ENCODE peak calls at places on chromosomes 16 and 17, in nine cellular contexts. L is foreskin fibroblast, Z is A549, H is neural crest cell, F is AG04450, W is body of pancreas, B is cardiac fibroblast, S is tibial nerve, J is BE2C. D is an unnamed sample.

GRCh38 chr17:82244413-82245140 is 15.7 kb downstream of the SLC16A3 start:
- DNase-seq in H (no peak), L (peak), F (no peak), W (no peak), J (peak), S (no peak), B (peak), Z (no peak), D (no peak)

GRCh38 chr16:54106078-54106477 is 180.5 kb downstream of the IRX3 start:
- DNase-seq in S (no peak), F (no peak), L (no peak), Z (no peak), B (no peak), W (no peak), J (no peak), H (no peak), D (no peak)

GRCh38 chr17:77328823-77329740 is 188.3 kb downstream of the SEC14L1 start:
- DNase-seq in Z (no peak), H (no peak), S (peak), F (no peak), W (no peak), L (no peak), B (no peak), J (no peak), D (no peak)

GRCh38 chr16:55392701-55393100 is 68.7 kb downstream of the IRX6 start:
- DNase-seq in W (no peak), B (no peak), S (no peak), L (peak), J (no peak), Z (no peak), F (no peak), H (no peak), D (no peak)

GRCh38 chr17:31386542-31387075 is 4.9 kb upstream of the RAB11FIP4 start:
- DNase-seq in F (no peak), B (no peak), W (no peak), S (no peak), L (peak), J (no peak), H (no peak), Z (no peak), D (no peak)

GRCh38 chr17:81251091-81251942 is 12.2 kb downstream of the NDUFAF8 start:
- DNase-seq in H (no peak), F (no peak), B (no peak), J (peak), L (no peak), W (no peak), S (no peak), Z (no peak), D (no peak)

GRCh38 chr17:80855968-80856862 is 135.4 kb upstream of the CHMP6 start:
- DNase-seq in F (peak), Z (peak), B (peak), J (peak), S (no peak), L (peak), H (no peak), W (no peak), D (no peak)

GRCh38 chr16:57041182-57042156 is 50.9 kb upstream of the CPNE2 start:
- DNase-seq in H (no peak), W (peak), J (no peak), Z (no peak), B (no peak), S (no peak), F (no peak), L (no peak), D (no peak)

GRCh38 chr16:66924527-66925321 is 611 bp downstream of the RRAD start:
- DNase-seq in J (peak), Z (peak), S (no peak), B (no peak), W (peak), F (no peak), H (peak), L (peak), D (peak)

GRCh38 chr16:85306071-85306792 is 194.0 kb upstream of the CIBAR2 start:
- DNase-seq in L (peak), W (peak), Z (no peak), S (peak), H (no peak), J (no peak), F (peak), B (peak), D (peak)

GRCh38 chr17:30443721-30444120 is 33.5 kb upstream of the GOSR1 start:
- DNase-seq in Z (no peak), J (no peak), W (no peak), L (no peak), B (no peak), S (no peak), F (no peak), H (no peak), D (no peak)

GRCh38 chr17:22090263-22090935 is 398.1 kb downstream of the KCNJ18 start:
- DNase-seq in W (no peak), J (no peak), Z (no peak), H (no peak), S (no peak), L (no peak), B (no peak), F (no peak), D (no peak)

GRCh38 chr16:16067127-16067526 is 117.7 kb downstream of the ABCC1 start:
- DNase-seq in L (peak), W (peak), B (no peak), H (no peak), Z (no peak), J (no peak), S (no peak), F (no peak), D (peak)

GRCh38 chr17:80452173-80452915 is 24.1 kb downstream of the NPTX1 start:
- DNase-seq in S (no peak), B (no peak), Z (no peak), W (no peak), F (no peak), H (no peak), J (no peak), L (peak), D (no peak)

GRCh38 chr16:30533146-30533522 is 1.5 kb downstream of the ZNF747 start:
- DNase-seq in J (no peak), Z (no peak), S (no peak), B (no peak), L (no peak), W (peak), H (no peak), F (no peak), D (no peak)

GRCh38 chr17:15973016-15973415 is 26.5 kb downstream of the ZSWIM7 start:
- DNase-seq in Z (no peak), J (no peak), S (no peak), F (no peak), H (no peak), B (no peak), L (no peak), W (no peak), D (no peak)

GRCh38 chr16:86074651-86075487 is 175.9 kb downstream of the IRF8 start:
- DNase-seq in L (no peak), H (peak), F (no peak), J (no peak), B (peak), Z (no peak), S (no peak), W (no peak), D (peak)

GRCh38 chr17:47732399-47733046 is 513 bp upstream of the TBX21 start:
- DNase-seq in B (no peak), Z (no peak), H (no peak), F (no peak), J (no peak), L (no peak), W (no peak), S (no peak), D (no peak)

GRCh38 chr17:78568494-78569115 is 8.6 kb downstream of the DNAH17 start:
- DNase-seq in W (no peak), F (no peak), L (peak), J (no peak), H (no peak), Z (no peak), S (no peak), B (peak), D (no peak)

GRCh38 chr16:87619360-87620200 is 17.3 kb downstream of the JPH3 start:
- DNase-seq in S (no peak), Z (no peak), B (no peak), W (no peak), L (no peak), J (no peak), H (no peak), F (no peak), D (no peak)

GRCh38 chr17:9817086-9817485 is 4.8 kb downstream of the GSG1L2 start:
- DNase-seq in Z (no peak), J (no peak), H (peak), L (no peak), F (no peak), W (peak), B (peak), S (no peak), D (peak)

GRCh38 chr17:7825206-7825980 is 8.6 kb upstream of the KDM6B start:
- DNase-seq in S (no peak), Z (peak), H (no peak), F (no peak), W (no peak), B (peak), J (peak), L (peak), D (no peak)

GRCh38 chr17:35596530-35597233 is 9.6 kb downstream of the AP2B1 start:
- DNase-seq in L (no peak), W (no peak), J (no peak), S (no peak), Z (no peak), H (no peak), B (no peak), F (no peak), D (peak)

GRCh38 chr16:83040174-83040573 is 413.4 kb downstream of the CDH13 start:
- DNase-seq in H (no peak), J (no peak), B (no peak), L (no peak), F (peak), Z (no peak), S (no peak), W (no peak), D (no peak)

GRCh38 chr16:85626191-85626951 is 13.2 kb downstream of the GSE1 start:
- DNase-seq in S (no peak), Z (no peak), W (peak), J (peak), H (no peak), L (no peak), B (no peak), F (no peak), D (peak)

GRCh38 chr16:88295526-88296436 is 87.0 kb upstream of the ZNF469 start:
- DNase-seq in S (no peak), H (no peak), J (peak), F (no peak), B (no peak), W (no peak), L (no peak), Z (no peak), D (no peak)

DNA sequence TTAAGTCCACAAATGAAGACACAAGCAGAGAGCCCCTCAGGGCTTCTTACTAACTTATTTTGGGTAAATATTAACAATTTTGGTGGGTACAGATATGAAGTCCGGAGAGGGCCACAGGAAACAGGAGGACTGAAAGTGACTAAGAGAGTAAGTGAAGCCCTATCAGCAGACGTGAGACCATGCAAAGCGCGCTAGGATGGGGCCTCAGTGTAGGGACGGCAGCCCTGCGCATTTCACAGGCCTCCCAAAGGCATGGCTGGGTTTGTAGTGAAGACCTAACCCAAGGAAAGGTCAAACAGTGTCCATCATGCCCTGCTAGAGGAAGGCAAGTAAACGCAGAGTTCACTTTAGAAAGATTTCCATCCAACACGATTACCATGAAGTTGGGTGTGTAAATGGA is 60.0 kb upstream of the SREBF1 start:
- DNase-seq in L (no peak), W (no peak), J (no peak), B (no peak), S (no peak), F (no peak), H (no peak), Z (no peak), D (no peak)
- TF ChIP-seq CTCF in L (no peak), W (no peak), J (no peak), B (no peak), S (no peak), F (no peak), H (no peak), Z (no peak), D (no peak)

GRCh38 chr16:2150418-2151187 is 2.2 kb downstream of the RAB26 start:
- DNase-seq in Z (peak), W (peak), L (peak), B (peak), S (no peak), J (peak), F (no peak), H (no peak), D (no peak)
- TF ChIP-seq CTCF in Z (no peak), W (no peak), L (no peak), B (no peak), S (no peak), J (peak), F (no peak), H (no peak), D (no peak)

GRCh38 chr16:63457869-63458268 is 1421.6 kb upstream of the CDH8 start:
- DNase-seq in H (no peak), F (no peak), L (no peak), W (no peak), J (no peak), B (no peak), Z (no peak), S (no peak), D (no peak)

GRCh38 chr16:63458842-63459241 is 1422.6 kb upstream of the CDH8 start:
- DNase-seq in F (no peak), B (no peak), W (no peak), H (no peak), L (no peak), S (no peak), Z (no peak), J (no peak), D (no peak)

DNA sequence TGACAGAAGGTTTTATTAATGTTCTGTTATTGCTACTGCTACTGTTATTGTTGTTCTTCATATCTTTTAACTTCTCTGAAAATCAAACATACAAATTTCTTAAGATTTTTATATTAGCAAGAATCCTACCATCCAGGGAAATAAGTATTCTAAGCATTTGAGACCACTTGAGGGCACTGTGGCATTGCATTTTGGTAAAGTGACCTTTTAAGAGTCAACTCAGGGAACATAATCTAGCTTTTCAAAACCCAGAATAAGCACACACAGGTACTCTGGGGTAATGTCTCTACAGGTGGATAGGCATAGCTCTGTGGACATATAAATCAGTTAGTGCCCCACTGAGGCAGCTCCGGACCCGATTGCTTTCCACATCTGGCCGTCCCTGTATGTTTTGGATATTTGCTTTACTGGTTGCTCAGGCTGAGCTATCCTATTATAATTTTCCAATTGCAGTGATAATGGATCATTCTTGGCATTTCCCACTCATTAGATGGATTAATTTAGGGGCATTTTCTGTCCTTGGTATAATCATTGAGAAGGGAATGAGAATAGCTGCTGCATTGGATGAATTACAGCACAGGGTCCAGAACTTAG is 1425.1 kb upstream of the CDH8 start:
- DNase-seq in F (no peak), B (peak), W (peak), H (peak), S (no peak), L (peak), Z (no peak), J (peak), D (peak)
- TF ChIP-seq CTCF in F (peak), B (peak), W (no peak), H (peak), S (peak), L (peak), Z (peak), J (peak), D (peak)

DNA sequence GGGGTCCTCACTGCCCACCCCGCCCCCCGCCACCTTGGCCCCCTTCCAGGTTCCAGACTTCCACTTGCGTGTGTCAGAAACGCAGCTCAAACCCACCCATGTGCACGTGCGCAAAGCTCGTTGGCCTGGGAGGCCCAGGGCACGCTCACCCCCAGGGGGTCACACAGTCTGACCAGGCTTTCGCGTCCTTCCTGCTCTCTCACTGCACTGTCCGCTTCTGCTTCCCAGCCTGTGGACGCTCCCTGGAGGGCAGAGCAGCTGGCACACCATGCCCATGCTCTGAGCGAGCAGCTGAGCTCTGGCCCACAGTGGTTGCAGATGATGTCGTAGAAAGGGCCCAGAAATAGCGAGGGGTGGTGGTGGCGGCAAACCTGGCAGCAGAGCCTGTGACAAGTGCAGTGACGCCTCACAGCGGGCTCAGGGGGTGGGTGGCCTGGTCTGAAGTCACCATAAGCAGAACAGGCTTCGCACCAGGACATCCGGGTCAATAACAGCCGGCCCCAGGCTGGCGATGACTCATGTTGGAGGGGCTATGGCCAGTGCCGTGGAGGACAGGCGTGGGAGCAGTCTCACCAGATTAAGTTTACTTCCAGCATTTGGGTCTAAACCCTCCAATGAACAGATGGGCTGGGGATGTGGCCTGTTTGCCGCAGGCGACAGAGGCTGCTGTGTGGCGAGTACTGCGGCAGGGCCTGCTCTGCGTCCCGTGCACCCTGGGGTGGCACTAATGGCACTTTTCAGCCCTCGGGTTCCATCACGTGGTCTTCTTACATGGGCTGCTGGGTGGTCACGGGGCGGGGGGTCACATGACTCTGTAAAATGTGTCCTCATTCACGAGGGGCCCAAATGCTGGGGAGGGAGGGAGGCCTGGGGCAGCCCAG is 49.0 kb downstream of the NT5M start:
- DNase-seq in W (no peak), B (peak), J (peak), H (no peak), S (no peak), F (no peak), L (peak), Z (no peak), D (no peak)
- TF ChIP-seq CTCF in W (no peak), B (no peak), J (no peak), H (no peak), S (no peak), F (no peak), L (no peak), Z (no peak), D (no peak)

DNA sequence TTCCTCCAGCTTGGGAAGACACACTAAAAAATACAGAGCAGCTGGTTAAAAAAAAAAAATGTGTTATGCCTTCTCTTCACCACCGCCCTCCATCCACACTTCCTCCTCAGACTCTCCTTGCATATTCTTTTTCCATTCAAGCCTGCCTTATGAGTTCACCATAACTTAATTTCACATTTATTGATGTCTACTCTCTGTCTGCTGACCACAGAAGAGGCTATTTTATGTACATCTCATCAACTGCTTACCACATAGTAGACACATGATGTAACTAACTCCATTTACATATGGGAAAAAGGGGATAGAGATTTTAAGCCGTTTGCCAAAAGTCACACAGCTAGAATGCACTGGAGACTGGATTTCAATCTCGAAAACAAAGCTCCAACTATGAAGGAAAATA is 409.8 kb downstream of the CDH11 start:
- DNase-seq in L (no peak), B (no peak), J (no peak), F (no peak), H (no peak), S (no peak), W (no peak), Z (no peak), D (no peak)
- TF ChIP-seq CTCF in L (no peak), B (no peak), J (no peak), F (no peak), H (no peak), S (no peak), W (no peak), Z (no peak), D (no peak)

GRCh38 chr16:4271176-4272113 is 1.4 kb downstream of the TFAP4 start:
- DNase-seq in J (peak), F (peak), W (peak), S (peak), L (peak), Z (peak), H (peak), B (peak), D (peak)

GRCh38 chr16:4275861-4276260 is 3.0 kb upstream of the TFAP4 start:
- DNase-seq in S (no peak), Z (no peak), W (no peak), L (no peak), H (no peak), J (no peak), B (no peak), F (no peak), D (no peak)

GRCh38 chr16:4272114-4272954 is 489 bp downstream of the TFAP4 start:
- DNase-seq in F (no peak), S (no peak), B (peak), H (peak), J (no peak), W (peak), L (peak), Z (peak), D (peak)

GRCh38 chr16:4270595-4270994 is 2.2 kb downstream of the TFAP4 start:
- DNase-seq in J (no peak), H (no peak), B (no peak), W (no peak), Z (no peak), S (no peak), F (no peak), L (no peak), D (no peak)

DNA sequence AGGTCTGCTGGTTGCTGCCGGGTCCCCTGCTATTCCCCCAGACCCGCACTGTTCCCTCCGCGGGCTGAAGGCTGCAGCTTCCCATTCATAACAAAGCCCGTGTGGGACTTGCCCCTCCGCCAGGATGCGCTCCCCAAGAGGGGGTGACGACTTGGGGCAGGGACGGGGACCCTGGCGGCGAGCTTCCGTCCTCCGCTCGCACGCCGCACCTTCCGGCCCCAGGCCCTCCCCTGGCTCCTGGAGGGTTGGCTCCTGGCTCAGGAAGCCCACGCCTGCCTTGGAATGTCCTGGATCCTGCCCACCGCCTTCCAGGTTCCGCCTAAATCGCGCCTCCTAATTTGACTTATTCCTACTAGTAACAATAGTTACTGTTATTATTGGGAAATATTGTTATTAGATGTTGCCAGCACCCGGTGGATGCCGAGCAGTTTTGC is 1.1 kb upstream of the TFAP4 start:
- DNase-seq in Z (peak), F (no peak), S (no peak), W (peak), H (peak), J (peak), L (peak), B (peak), D (peak)
- TF ChIP-seq CTCF in Z (peak), F (peak), S (no peak), W (no peak), H (peak), J (peak), L (peak), B (peak), D (no peak)

GRCh38 chr16:61814716-61815347 is 221.4 kb downstream of the CDH8 start:
- DNase-seq in J (no peak), H (no peak), F (no peak), B (no peak), Z (no peak), L (no peak), W (no peak), S (no peak), D (no peak)
- TF ChIP-seq CTCF in J (no peak), H (no peak), F (no peak), B (no peak), Z (no peak), L (no peak), W (no peak), S (no peak), D (no peak)

D was measured in nephron progenitor cell.